ENCODE peak calls at places on chromosomes 4 and X, in four cellular contexts. U is fibroblast of lung, K is astrocyte, B is endothelial cell of umbilical vein. T is an unnamed sample.

GRCh38 chr4:36320130-36320902 is 38.9 kb downstream of the DTHD1 start:
- DNase-seq in U (no peak), K (no peak), B (no peak), T (no peak)

GRCh38 chrX:133068461-133068860 is 28.4 kb downstream of the USP26 start:
- DNase-seq in B (no peak), U (no peak), K (no peak), T (no peak)

GRCh38 chrX:151985955-151986354 is 11.5 kb upstream of the GABRE start:
- DNase-seq in K (peak; percentile 50), B (peak; percentile 61), U (peak; percentile 55), T (peak; percentile 65)

GRCh38 chr4:78569291-78569821 is 17.8 kb downstream of the ANXA3 start:
- DNase-seq in U (peak; percentile 95), K (peak; percentile 94), B (peak; percentile 80), T (peak; percentile 25)

GRCh38 chr4:165458451-165458850 is 79.6 kb downstream of the CPE start:
- DNase-seq in U (no peak), K (no peak), B (no peak), T (no peak)

GRCh38 chr4:42390622-42391355 is 6.5 kb upstream of the SHISA3 start:
- DNase-seq in B (no peak), U (no peak), K (no peak), T (peak; percentile 9)

GRCh38 chrX:43481601-43482000 is 174.5 kb upstream of the MAOA start:
- DNase-seq in K (no peak), U (no peak), B (no peak), T (no peak)

GRCh38 chr4:38867478-38868054 is at the start of gene FAM114A1:
- DNase-seq in B (peak; percentile 80), K (peak; percentile 67), U (peak; percentile 83), T (peak; percentile 84)

GRCh38 chrX:10597871-10598270 is 22.5 kb downstream of the MID1 start:
- DNase-seq in U (no peak), K (no peak), B (peak; percentile 63), T (peak; percentile 27)

GRCh38 chr4:153781280-153781679 is 7.6 kb downstream of the SFRP2 start:
- DNase-seq in U (no peak), B (no peak), K (no peak), T (no peak)

DNA sequence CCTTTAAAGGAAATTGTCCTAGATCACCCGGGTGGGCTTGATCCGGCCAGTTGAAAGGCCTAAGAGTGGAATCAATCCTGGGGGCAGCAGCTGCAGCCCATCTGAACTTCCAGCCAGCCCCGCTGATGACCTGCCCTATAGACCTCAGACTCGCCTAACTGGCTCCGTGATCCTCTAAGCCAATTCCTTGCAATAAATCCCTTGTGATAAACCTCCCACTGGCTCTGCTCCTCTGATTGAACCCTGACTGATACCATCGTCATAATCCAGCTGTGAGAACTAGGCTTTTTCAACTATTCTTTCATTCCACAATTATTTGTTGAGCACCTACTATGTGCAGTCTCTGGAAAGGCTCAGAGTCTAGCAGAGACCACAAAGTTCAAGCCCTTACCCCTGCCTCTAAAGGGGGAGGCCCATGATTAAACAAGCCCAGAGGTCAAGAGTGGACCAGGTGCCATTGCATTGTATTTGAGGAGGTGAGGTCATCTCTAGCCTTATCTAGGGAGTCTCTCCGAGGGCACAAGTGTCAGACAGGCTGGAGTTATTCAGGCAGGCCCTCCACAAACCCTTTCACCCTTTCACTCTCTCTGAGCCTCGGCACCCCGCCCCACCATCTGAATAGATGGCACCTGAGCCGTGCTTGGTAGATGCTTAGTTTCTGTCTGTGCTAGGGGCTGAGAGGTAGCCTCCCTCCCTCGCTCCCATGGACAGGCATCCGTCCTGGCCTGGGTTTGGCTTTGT is 20.5 kb upstream of the GPR78 start:
- DNase-seq in B (no peak), U (no peak), K (no peak), T (no peak)
- H3K4me3 ChIP-seq in B (no peak overlapping the region), U (no peak overlapping the region), K (no peak overlapping the region), T (no peak overlapping the region)

DNA sequence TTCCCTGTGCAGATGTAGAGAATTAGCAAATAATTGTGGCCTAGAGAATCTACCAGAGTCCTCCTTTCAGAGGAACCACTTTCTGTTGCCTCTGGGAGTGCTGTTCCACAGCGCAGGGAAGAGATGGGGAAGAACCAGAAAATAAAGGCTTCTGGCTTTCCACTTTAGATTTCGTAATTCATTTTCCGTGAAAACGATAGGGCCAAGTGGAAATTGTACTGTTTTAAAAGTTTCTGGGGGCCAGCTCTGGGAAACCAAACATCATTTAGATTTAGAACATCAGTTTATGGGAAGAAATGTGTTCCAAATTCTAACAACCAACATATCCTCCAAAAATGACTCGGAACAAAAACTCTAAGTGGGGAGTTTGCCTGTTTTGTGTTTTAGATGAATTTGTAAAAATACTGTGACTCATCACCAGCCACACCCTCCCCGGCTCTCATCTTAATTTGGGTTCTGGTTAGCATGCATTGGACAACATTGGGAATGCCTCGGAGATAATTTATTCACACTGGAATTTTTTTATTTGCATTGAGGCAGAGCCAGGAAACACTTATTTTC is 65.2 kb upstream of the LNX1 start:
- DNase-seq in U (no peak), K (peak; percentile 8), B (no peak), T (no peak)
- H3K4me1 ChIP-seq in U (no peaks in the 10 kb centered on the region), K (no peaks in the 10 kb centered on the region), B (no peaks in the 10 kb centered on the region), T (peaks cover 3% of the 10 kb centered on the region)

GRCh38 chr4:7068279-7068842 is 497 bp upstream of the GRPEL1 start:
- DNase-seq in U (no peak), B (no peak), K (no peak), T (no peak)

GRCh38 chr4:7070729-7071511 is 3.1 kb upstream of the GRPEL1 start:
- DNase-seq in U (peak; percentile 40), K (peak; percentile 22), B (peak; percentile 65), T (peak; percentile 89)

GRCh38 chr4:7067147-7067522 is 729 bp downstream of the GRPEL1 start:
- DNase-seq in B (peak; percentile 44), K (no peak), U (no peak), T (no peak)

GRCh38 chr4:7067523-7068278 is at the start of gene GRPEL1:
- DNase-seq in B (peak; percentile 100), U (peak; percentile 98), K (peak; percentile 96), T (peak; percentile 100)

GRCh38 chr4:7068883-7069282 is 1.0 kb upstream of the GRPEL1 start:
- DNase-seq in B (no peak), K (no peak), U (peak; percentile 33), T (no peak)
- H3K27ac ChIP-seq in B (no peak overlapping the region), K (peak overlapping the region; percentile 66), U (peak overlapping the region; percentile 77), T (no peak overlapping the region)

GRCh38 chr4:56391270-56391669 is 4.0 kb upstream of the AASDH start:
- DNase-seq in U (no peak), B (no peak), K (no peak), T (no peak)

GRCh38 chr4:56389558-56389957 is 2.3 kb upstream of the AASDH start:
- DNase-seq in K (no peak), U (no peak), B (no peak), T (no peak)

GRCh38 chr4:56386091-56386490 is 1.2 kb downstream of the AASDH start:
- DNase-seq in K (no peak), U (no peak), B (no peak), T (no peak)

GRCh38 chr4:56387023-56388001 is at the start of gene AASDH:
- DNase-seq in K (peak; percentile 91), U (peak; percentile 94), B (peak; percentile 98), T (peak; percentile 92)

DNA sequence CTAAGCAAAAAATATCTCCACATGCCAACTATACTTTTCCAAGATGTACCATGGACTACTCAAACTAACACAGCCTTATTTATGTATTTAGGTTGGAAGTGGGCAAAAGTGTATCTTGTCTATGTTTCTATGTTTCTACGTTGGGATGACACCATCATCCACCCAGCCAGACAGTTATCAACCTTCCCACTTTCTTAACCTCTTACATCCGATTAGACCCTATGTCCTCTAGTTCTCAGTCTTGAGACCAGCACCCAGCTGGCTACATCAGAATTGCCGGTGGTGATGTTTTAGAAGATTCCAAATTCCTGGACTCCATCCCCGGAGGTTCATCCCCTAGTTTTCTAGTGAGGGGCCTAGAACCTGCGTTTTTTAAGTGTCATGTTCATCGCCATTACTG is 1.0 kb upstream of the AASDH start:
- DNase-seq in U (no peak), B (peak; percentile 16), K (no peak), T (no peak)
- H3K4me3 ChIP-seq in U (peak overlapping the region; percentile 84), B (peak overlapping the region; percentile 92), K (peak overlapping the region; percentile 94), T (peak overlapping the region; percentile 74)

DNA sequence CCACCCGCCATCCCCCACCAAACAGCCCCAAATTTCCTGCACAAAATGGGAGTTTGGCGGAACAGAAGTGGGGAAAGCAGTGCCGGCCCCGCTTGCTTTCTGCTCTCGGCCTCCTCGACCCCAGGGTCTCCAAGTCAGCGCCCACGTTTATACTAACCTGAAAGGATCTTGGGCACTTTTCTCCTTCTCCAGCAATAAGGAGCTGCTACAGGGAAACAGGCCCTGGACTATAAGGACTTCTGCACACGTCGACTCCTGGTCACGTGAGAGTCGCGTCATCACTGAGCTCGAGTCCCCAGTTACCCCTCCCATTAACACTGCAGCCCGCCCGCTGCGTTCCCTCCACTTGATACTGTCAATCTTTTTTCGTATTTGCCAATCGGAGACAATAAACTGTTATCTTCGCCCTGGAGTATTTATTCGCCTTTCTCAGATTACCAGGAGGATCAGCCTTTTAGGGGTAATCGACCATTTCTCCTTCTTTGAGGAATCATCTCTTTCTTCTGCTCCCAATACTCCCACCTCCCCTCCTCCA is at the start of gene TCEAL8:
- DNase-seq in K (peak; percentile 71), U (peak; percentile 81), B (peak; percentile 77), T (peak; percentile 84)
- H3K4me1 ChIP-seq in K (no peaks in the 10 kb centered on the region), U (no peaks in the 10 kb centered on the region), B (peaks cover 12% of the 10 kb centered on the region), T (no peaks in the 10 kb centered on the region)

DNA sequence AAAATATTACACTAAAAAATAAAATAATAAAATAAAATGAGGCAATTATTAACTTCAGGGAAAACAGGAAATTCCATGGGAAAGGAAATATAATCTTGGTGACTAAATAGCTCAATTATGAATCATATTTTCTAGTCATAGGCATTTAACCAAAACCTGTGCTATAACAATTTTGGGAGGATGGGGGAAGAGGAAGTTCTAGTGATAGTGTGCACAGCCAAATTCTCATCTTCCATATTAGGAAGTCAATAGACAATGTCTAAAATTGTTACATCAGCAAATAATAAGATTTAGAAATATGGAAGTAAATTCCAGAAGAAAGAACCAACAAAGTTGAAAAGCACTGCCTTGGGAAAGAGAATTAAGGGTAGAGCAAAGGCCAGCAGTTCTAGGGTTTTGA is 2.8 kb downstream of the AWAT2 start:
- DNase-seq in B (peak; percentile 48), K (no peak), U (no peak), T (no peak)
- H3K27ac ChIP-seq in B (peak overlapping the region; percentile 75), K (no peak overlapping the region), U (peak overlapping the region; percentile 47), T (no peak overlapping the region)

GRCh38 chr4:40953253-40954118 is 203.7 kb downstream of the NSUN7 start:
- DNase-seq in B (peak; percentile 16), U (no peak), K (no peak), T (no peak)

GRCh38 chr4:40954119-40954668 is 204.4 kb downstream of the NSUN7 start:
- DNase-seq in B (no peak), K (no peak), U (no peak), T (no peak)

GRCh38 chr4:40952672-40953071 is 202.9 kb downstream of the NSUN7 start:
- DNase-seq in K (no peak), U (no peak), B (no peak), T (no peak)

GRCh38 chr4:40957281-40957680 is 207.5 kb downstream of the NSUN7 start:
- DNase-seq in U (no peak), K (no peak), B (no peak), T (no peak)

DNA sequence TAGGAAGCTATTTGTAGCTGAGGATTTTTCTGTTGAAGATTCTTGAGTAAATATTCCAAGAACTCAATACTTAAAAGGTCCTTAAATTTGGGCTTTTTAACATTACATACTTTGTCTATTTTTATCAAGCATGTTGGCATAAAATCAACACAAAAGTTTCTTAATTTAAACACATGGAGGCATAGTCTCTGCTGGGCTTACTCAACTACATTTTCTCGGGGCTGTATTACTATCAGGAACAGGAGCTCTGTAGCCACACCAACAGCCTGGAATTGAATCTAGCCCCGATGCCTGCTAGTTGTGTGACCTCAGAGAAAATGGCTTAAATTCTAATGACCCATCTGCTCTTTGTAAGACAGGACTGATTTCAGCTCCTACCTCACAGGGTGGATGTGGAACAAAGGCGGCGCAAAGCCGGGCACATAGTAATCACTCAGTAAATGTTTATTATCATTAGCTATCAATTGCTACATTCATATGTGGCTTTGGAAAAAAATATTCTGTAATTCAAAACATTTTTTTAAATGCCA is 207.0 kb downstream of the NSUN7 start:
- DNase-seq in K (no peak), B (no peak), U (peak; percentile 20), T (no peak)
- H3K4me3 ChIP-seq in K (no peak overlapping the region), B (no peak overlapping the region), U (no peak overlapping the region), T (no peak overlapping the region)

T was measured in small intestine.